ENCODE peak calls at places on chromosomes 2 and 18, in ten cellular contexts. Y is IMR-90, U is left ventricle myocardium inferior, E is HCT116, I is AG04450, B is NB4, P is astrocyte of the spinal cord, K is pancreas, T is PC-9, W is A549. R is an unnamed sample.

GRCh38 chr2:239942090-239942489 is 83.1 kb downstream of the NDUFA10 start:
- DNase-seq in U (peak), T (no peak), W (no peak), K (peak), Y (no peak), P (no peak), B (no peak), I (no peak), E (no peak), R (no peak)

GRCh38 chr18:60996822-60997221 is 336.4 kb upstream of the CDH20 start:
- DNase-seq in Y (no peak), E (no peak), W (no peak), K (no peak), B (no peak), I (no peak), P (no peak), U (no peak), T (no peak), R (no peak)

GRCh38 chr2:73099486-73099885 is 13.3 kb downstream of the RAB11FIP5 start:
- DNase-seq in W (no peak), K (no peak), T (no peak), B (no peak), Y (no peak), U (no peak), P (no peak), E (no peak), I (no peak), R (no peak)

GRCh38 chr18:31243740-31244512 is 74.0 kb upstream of the DSG1 start:
- DNase-seq in B (no peak), P (no peak), T (no peak), I (no peak), E (peak), W (no peak), K (no peak), Y (no peak), U (no peak), R (no peak)

GRCh38 chr18:37322497-37323035 is 243.0 kb downstream of the CELF4 start:
- DNase-seq in Y (peak), E (peak), W (peak), T (no peak), U (no peak), B (peak), P (peak), K (no peak), I (no peak), R (peak)

GRCh38 chr18:47317824-47318508 is 66.5 kb upstream of the SKOR2 start:
- DNase-seq in K (no peak), W (no peak), Y (no peak), T (no peak), B (no peak), E (no peak), I (no peak), P (no peak), U (no peak), R (no peak)

GRCh38 chr2:1162768-1163584 is 212.3 kb downstream of the SNTG2 start:
- DNase-seq in Y (no peak), W (no peak), K (no peak), U (peak), B (peak), P (peak), T (no peak), I (no peak), E (no peak), R (peak)

GRCh38 chr18:9517869-9518268 is 42.6 kb downstream of the RALBP1 start:
- DNase-seq in B (no peak), Y (no peak), W (no peak), K (no peak), U (no peak), T (no peak), E (no peak), I (no peak), P (no peak), R (no peak)

GRCh38 chr2:43745457-43745856 is 28.4 kb upstream of the DYNC2LI1 start:
- DNase-seq in W (no peak), B (no peak), I (peak), U (no peak), E (no peak), P (peak), K (no peak), Y (peak), T (no peak), R (peak)

GRCh38 chr18:56639094-56639361 is 636 bp upstream of the TXNL1 start:
- DNase-seq in U (no peak), P (no peak), I (no peak), Y (no peak), W (no peak), B (no peak), K (no peak), E (no peak), T (no peak), R (no peak)

GRCh38 chr2:215277942-215278341 is 33.9 kb upstream of the ATIC start:
- DNase-seq in U (no peak), Y (no peak), P (no peak), K (no peak), E (no peak), W (no peak), I (no peak), T (peak), B (no peak), R (peak)

DNA sequence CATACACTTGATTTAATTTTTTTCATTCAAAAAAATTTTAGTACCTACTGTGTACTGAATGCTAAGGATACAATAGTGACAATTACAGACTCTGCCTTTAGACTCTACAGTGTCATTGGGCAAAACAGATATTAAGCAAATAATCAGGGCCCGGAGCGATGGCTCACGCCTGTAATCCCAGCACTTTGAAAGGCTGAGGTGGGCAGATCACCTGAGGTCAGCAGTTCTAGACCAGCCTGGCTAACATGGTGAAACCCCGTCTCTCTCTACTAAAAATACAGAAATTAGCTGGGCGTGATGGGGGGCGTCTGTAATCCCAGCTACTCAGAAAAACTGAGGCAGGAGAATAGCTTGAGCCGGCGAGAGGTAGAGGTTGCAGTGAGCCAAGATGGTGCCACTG is 1.4 kb downstream of the UBXN2A start:
- DNase-seq in T (no peak), P (no peak), E (no peak), I (no peak), K (no peak), Y (no peak), U (no peak), W (no peak), B (no peak), R (no peak)
- H3K4me3 ChIP-seq in T (peak), P (peak), E (peak), I (peak), K (no peak), Y (peak), U (peak), W (peak), B (peak), R (peak)

GRCh38 chr2:232658217-232658785 is 24.9 kb downstream of the EFHD1 start:
- DNase-seq in B (peak), P (no peak), Y (no peak), W (no peak), I (no peak), T (no peak), U (no peak), K (no peak), E (peak), R (peak)
- TF ChIP-seq CTCF in B (peak), P (no peak), Y (no peak), W (peak), I (peak), T (no peak), U (no peak), K (no peak), E (peak), R (peak)

GRCh38 chr2:222922019-222922800 is 61.4 kb downstream of the ACSL3 start:
- DNase-seq in Y (no peak), I (no peak), B (no peak), K (no peak), W (no peak), E (no peak), T (no peak), U (no peak), P (no peak), R (no peak)

GRCh38 chr2:222915092-222915957 is 54.5 kb downstream of the ACSL3 start:
- DNase-seq in T (no peak), E (peak), K (no peak), U (no peak), W (no peak), Y (peak), P (peak), B (peak), I (no peak), R (peak)

GRCh38 chr2:222916229-222917197 is 55.7 kb downstream of the ACSL3 start:
- DNase-seq in Y (no peak), I (no peak), U (no peak), T (no peak), P (no peak), E (no peak), W (no peak), K (no peak), B (no peak), R (peak)

GRCh38 chr2:222920657-222921186 is 59.9 kb downstream of the ACSL3 start:
- DNase-seq in W (no peak), P (no peak), E (no peak), U (no peak), B (no peak), Y (no peak), K (no peak), I (no peak), T (no peak), R (no peak)

GRCh38 chr2:222919841-222920609 is 59.2 kb downstream of the ACSL3 start:
- DNase-seq in P (peak), W (no peak), Y (peak), E (no peak), B (peak), U (no peak), I (peak), T (peak), K (no peak), R (peak)
- H3K4me3 ChIP-seq in P (no peak), W (no peak), Y (no peak), E (no peak), B (no peak), U (no peak), I (no peak), T (no peak), K (no peak), R (no peak)

GRCh38 chr2:63484901-63485300 is 103.4 kb downstream of the WDPCP start:
- DNase-seq in T (no peak), W (no peak), Y (no peak), U (no peak), B (no peak), I (no peak), P (no peak), K (no peak), E (no peak), R (no peak)

GRCh38 chr2:63484481-63484880 is 103.8 kb downstream of the WDPCP start:
- DNase-seq in E (no peak), P (no peak), Y (no peak), I (no peak), W (no peak), K (no peak), U (no peak), T (no peak), B (no peak), R (no peak)

GRCh38 chr2:63488118-63488713 is 100.1 kb downstream of the WDPCP start:
- DNase-seq in T (no peak), U (no peak), Y (peak), B (peak), P (peak), E (peak), W (peak), K (no peak), I (no peak), R (peak)

DNA sequence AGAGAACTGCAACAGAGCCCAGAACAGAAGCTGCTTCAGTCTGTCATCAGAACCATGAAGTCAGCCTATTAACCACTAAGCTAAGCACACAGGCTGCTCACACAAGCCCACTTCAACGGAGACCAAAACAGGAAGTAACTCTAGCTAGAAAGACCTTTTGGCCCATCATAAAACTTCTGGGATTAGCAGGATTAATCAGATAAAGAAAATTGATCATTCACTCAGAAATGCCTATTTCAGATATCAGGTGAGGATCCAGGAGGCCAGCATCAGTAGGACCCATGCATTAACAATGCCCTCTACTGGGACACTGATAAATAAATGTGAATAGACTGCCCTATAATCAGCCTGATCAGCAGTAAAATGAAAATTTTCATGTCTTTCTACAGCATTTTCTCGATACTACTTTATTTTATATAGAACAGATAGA is 101.4 kb downstream of the WDPCP start:
- DNase-seq in I (no peak), P (no peak), Y (no peak), T (no peak), B (peak), K (no peak), W (no peak), E (no peak), U (no peak), R (peak)
- TF ChIP-seq CTCF in I (no peak), P (peak), Y (no peak), T (no peak), B (no peak), K (no peak), W (peak), E (no peak), U (no peak), R (peak)

GRCh38 chr2:110993557-110994231 is 127.0 kb upstream of the BCL2L11 start:
- DNase-seq in U (no peak), W (no peak), E (no peak), K (no peak), B (peak), P (no peak), I (no peak), Y (no peak), T (no peak), R (no peak)
- H3K4me3 ChIP-seq in U (no peak), W (no peak), E (no peak), K (no peak), B (peak), P (no peak), I (no peak), Y (no peak), T (no peak), R (no peak)

DNA sequence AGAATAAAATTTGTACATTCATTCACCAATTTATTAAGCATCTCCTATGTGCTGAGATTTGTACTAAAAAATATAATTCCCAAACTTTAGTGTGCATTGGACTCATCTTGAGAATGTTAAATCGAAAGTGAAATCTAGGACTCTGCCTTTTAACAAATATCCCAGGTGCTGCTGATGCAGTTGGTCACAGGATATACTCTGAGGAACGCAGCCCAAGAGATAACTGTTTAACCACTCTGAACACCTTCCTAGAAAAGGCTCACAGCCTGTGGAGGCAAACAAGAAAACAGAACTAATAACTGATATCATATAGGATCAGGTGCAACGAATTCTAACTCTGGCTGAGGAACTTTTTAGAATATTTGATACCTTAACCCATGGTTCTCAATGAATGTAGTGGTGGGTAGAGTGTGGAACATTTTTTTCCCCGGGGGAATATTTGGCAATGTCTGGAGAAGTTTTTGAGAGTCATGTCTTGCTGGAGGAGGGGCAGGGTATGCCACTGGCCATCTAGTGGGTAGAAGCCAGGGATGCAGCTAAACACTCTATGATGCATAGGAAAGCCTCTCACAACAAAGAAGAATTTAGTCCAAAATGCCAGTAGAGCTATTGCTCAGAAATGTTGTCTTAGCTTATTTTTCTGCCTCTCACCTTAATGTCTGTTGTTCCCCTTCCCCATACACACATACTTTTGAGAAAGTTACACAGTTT is 96.5 kb downstream of the EHBP1 start:
- DNase-seq in U (no peak), Y (peak), K (no peak), I (no peak), E (no peak), B (peak), T (no peak), P (no peak), W (peak), R (peak)
- TF ChIP-seq CTCF in U (no peak), Y (peak), K (no peak), I (peak), E (peak), B (no peak), T (no peak), P (peak), W (peak), R (peak)

DNA sequence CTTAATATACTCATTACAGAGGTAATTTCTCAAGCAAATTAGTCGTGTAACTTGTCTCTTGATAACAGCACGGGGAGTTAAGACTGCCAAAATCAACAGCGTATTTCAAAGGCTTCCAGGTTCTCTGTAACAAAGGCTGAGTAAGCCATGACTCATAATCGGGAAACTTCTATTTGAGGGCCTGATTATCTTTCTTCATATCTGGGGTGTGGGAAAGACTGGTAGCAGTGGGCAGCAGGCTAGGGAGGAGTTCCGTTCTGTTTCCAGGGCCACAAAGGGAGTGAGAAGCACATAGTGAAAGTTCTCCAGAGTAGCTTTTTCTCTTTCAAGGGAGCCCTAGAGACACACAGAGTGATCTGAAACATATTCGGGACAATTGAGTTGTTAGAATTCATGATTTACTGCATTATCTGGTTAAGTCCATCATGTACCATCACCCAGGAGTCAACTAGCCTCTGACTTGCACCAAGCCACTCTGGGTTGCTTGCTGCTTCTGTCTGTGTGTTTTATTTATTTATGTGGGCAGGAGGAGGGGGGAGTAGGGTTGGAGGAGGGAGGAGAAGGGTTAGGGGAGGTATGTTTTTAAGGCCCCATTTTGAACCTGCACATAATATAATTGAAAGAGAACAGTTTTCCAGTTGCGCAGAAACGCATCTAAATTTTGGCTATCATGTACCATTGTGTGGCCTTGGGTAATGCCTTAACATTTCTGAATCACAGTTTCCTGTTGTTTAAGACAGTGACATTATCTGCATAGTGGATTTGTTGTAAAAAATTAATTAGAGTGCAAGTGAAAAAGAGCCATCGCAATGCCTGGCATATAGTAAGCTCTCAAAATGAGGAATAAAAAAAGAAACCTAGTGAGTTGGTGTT is 80.5 kb upstream of the ITPRID2 start:
- DNase-seq in E (peak), Y (peak), I (peak), U (no peak), T (peak), B (peak), K (no peak), W (peak), P (peak), R (peak)
- H3K4me3 ChIP-seq in E (peak), Y (no peak), I (no peak), U (peak), T (no peak), B (peak), K (no peak), W (peak), P (no peak), R (no peak)

R was measured in choroid plexus epithelial cell.